ENCODE peak calls at places on chromosomes 4 and X, in seven cellular contexts. One of them, this sample, is unnamed.

GRCh38 chrX:8748855-8749254 is 16.9 kb upstream of the ANOS1 start:
- DNase-seq in retinal pigment epithelial cell: no peak
- DNase-seq in right cardiac atrium: no peak
- DNase-seq in AG10803: peak; percentile 22
- DNase-seq in NB4: peak; percentile 39
- DNase-seq in tibial artery: no peak
- DNase-seq in heart right ventricle: no peak
- DNase-seq in this sample: no peak

GRCh38 chr4:158020734-158021346 is 152.0 kb downstream of the GASK1B start:
- DNase-seq in right cardiac atrium: no peak
- DNase-seq in heart right ventricle: no peak
- DNase-seq in AG10803: peak; percentile 80
- DNase-seq in tibial artery: no peak
- DNase-seq in retinal pigment epithelial cell: peak; percentile 72
- DNase-seq in NB4: no peak
- DNase-seq in this sample: no peak

GRCh38 chrX:123590842-123591491 is 141.9 kb downstream of the THOC2 start:
- DNase-seq in AG10803: peak; percentile 22
- DNase-seq in heart right ventricle: no peak
- DNase-seq in right cardiac atrium: no peak
- DNase-seq in NB4: no peak
- DNase-seq in retinal pigment epithelial cell: peak; percentile 37
- DNase-seq in tibial artery: no peak
- DNase-seq in this sample: peak; percentile 24

GRCh38 chrX:131633285-131633917 is 89.5 kb downstream of the OR13H1 start:
- DNase-seq in AG10803: peak; percentile 43
- DNase-seq in retinal pigment epithelial cell: no peak
- DNase-seq in right cardiac atrium: no peak
- DNase-seq in NB4: peak; percentile 57
- DNase-seq in tibial artery: peak; percentile 23
- DNase-seq in heart right ventricle: no peak
- DNase-seq in this sample: peak; percentile 4

GRCh38 chr4:4555916-4556315 is 14.1 kb upstream of the STX18 start:
- DNase-seq in retinal pigment epithelial cell: no peak
- DNase-seq in tibial artery: no peak
- DNase-seq in AG10803: peak; percentile 98
- DNase-seq in NB4: no peak
- DNase-seq in heart right ventricle: no peak
- DNase-seq in right cardiac atrium: no peak
- DNase-seq in this sample: no peak

GRCh38 chr4:20603671-20604313 is 96.5 kb upstream of the PACRGL start:
- DNase-seq in NB4: no peak
- DNase-seq in tibial artery: no peak
- DNase-seq in heart right ventricle: no peak
- DNase-seq in AG10803: peak; percentile 53
- DNase-seq in right cardiac atrium: no peak
- DNase-seq in retinal pigment epithelial cell: peak; percentile 72
- DNase-seq in this sample: no peak

GRCh38 chr4:101649790-101650450 is 140.6 kb upstream of the BANK1 start:
- DNase-seq in tibial artery: no peak
- DNase-seq in retinal pigment epithelial cell: no peak
- DNase-seq in heart right ventricle: no peak
- DNase-seq in right cardiac atrium: no peak
- DNase-seq in AG10803: no peak
- DNase-seq in NB4: no peak
- DNase-seq in this sample: no peak

GRCh38 chrX:46587158-46587557 is 13.6 kb downstream of the CHST7 start:
- DNase-seq in AG10803: peak; percentile 43
- DNase-seq in right cardiac atrium: no peak
- DNase-seq in retinal pigment epithelial cell: no peak
- DNase-seq in tibial artery: no peak
- DNase-seq in heart right ventricle: no peak
- DNase-seq in NB4: peak; percentile 19
- DNase-seq in this sample: peak; percentile 55

GRCh38 chrX:20414781-20415445 is 148.2 kb upstream of the RPS6KA3 start:
- DNase-seq in tibial artery: no peak
- DNase-seq in right cardiac atrium: no peak
- DNase-seq in AG10803: peak; percentile 33
- DNase-seq in heart right ventricle: no peak
- DNase-seq in NB4: no peak
- DNase-seq in retinal pigment epithelial cell: no peak
- DNase-seq in this sample: no peak

GRCh38 chr4:2745981-2746806 is 9.9 kb downstream of the TNIP2 start:
- DNase-seq in AG10803: peak; percentile 37
- DNase-seq in NB4: peak; percentile 76
- DNase-seq in tibial artery: peak; percentile 56
- DNase-seq in heart right ventricle: peak; percentile 54
- DNase-seq in right cardiac atrium: peak; percentile 73
- DNase-seq in retinal pigment epithelial cell: no peak
- DNase-seq in this sample: peak; percentile 98

GRCh38 chrX:22278375-22278774 is 5.7 kb downstream of the CBLL2 start:
- DNase-seq in NB4: no peak
- DNase-seq in right cardiac atrium: no peak
- DNase-seq in tibial artery: no peak
- DNase-seq in heart right ventricle: no peak
- DNase-seq in AG10803: no peak
- DNase-seq in retinal pigment epithelial cell: no peak
- DNase-seq in this sample: no peak

GRCh38 chr4:89586864-89587263 is 250.1 kb downstream of the SNCA start:
- DNase-seq in tibial artery: no peak
- DNase-seq in retinal pigment epithelial cell: no peak
- DNase-seq in NB4: peak; percentile 19
- DNase-seq in heart right ventricle: no peak
- DNase-seq in right cardiac atrium: no peak
- DNase-seq in AG10803: peak; percentile 22
- DNase-seq in this sample: no peak

GRCh38 chrX:103513476-103514108 is 5.7 kb downstream of the RAB40A start:
- DNase-seq in AG10803: peak; percentile 57
- DNase-seq in tibial artery: no peak
- DNase-seq in retinal pigment epithelial cell: no peak
- DNase-seq in right cardiac atrium: no peak
- DNase-seq in NB4: no peak
- DNase-seq in heart right ventricle: no peak
- DNase-seq in this sample: no peak

GRCh38 chr4:13313856-13314255 is 170.3 kb downstream of the RAB28 start:
- DNase-seq in heart right ventricle: no peak
- DNase-seq in retinal pigment epithelial cell: no peak
- DNase-seq in right cardiac atrium: no peak
- DNase-seq in tibial artery: no peak
- DNase-seq in AG10803: no peak
- DNase-seq in NB4: no peak
- DNase-seq in this sample: no peak

GRCh38 chrX:119726900-119727555 is 31.4 kb upstream of the SOWAHD start:
- DNase-seq in right cardiac atrium: no peak
- DNase-seq in tibial artery: no peak
- DNase-seq in NB4: peak; percentile 82
- DNase-seq in retinal pigment epithelial cell: no peak
- DNase-seq in heart right ventricle: no peak
- DNase-seq in AG10803: peak; percentile 22
- DNase-seq in this sample: no peak

GRCh38 chrX:30224541-30224940 is 5.9 kb upstream of the MAGEB3 start:
- DNase-seq in heart right ventricle: no peak
- DNase-seq in retinal pigment epithelial cell: no peak
- DNase-seq in NB4: no peak
- DNase-seq in tibial artery: no peak
- DNase-seq in AG10803: no peak
- DNase-seq in right cardiac atrium: no peak
- DNase-seq in this sample: no peak

GRCh38 chr4:146643812-146644401 is 5.2 kb downstream of the POU4F2 start:
- DNase-seq in retinal pigment epithelial cell: peak; percentile 8
- DNase-seq in right cardiac atrium: no peak
- DNase-seq in NB4: peak; percentile 13
- DNase-seq in heart right ventricle: no peak
- DNase-seq in tibial artery: no peak
- DNase-seq in AG10803: no peak
- DNase-seq in this sample: no peak

GRCh38 chrX:23783569-23784486 is 855 bp downstream of the SAT1 start:
- DNase-seq in NB4: peak; percentile 48
- DNase-seq in tibial artery: no peak
- DNase-seq in AG10803: no peak
- DNase-seq in retinal pigment epithelial cell: no peak
- DNase-seq in heart right ventricle: no peak
- DNase-seq in right cardiac atrium: no peak
- DNase-seq in this sample: no peak

GRCh38 chr4:139550724-139551429 is 5.1 kb downstream of the SETD7 start:
- DNase-seq in AG10803: no peak
- DNase-seq in tibial artery: peak; percentile 40
- DNase-seq in retinal pigment epithelial cell: no peak
- DNase-seq in heart right ventricle: no peak
- DNase-seq in right cardiac atrium: peak; percentile 74
- DNase-seq in NB4: no peak
- DNase-seq in this sample: no peak

GRCh38 chr4:139554726-139555072 is 1.3 kb downstream of the SETD7 start:
- DNase-seq in AG10803: no peak
- DNase-seq in heart right ventricle: no peak
- DNase-seq in retinal pigment epithelial cell: no peak
- DNase-seq in NB4: no peak
- DNase-seq in right cardiac atrium: no peak
- DNase-seq in tibial artery: no peak
- DNase-seq in this sample: no peak

GRCh38 chr4:139552908-139553307 is 3.1 kb downstream of the SETD7 start:
- DNase-seq in right cardiac atrium: peak; percentile 66
- DNase-seq in tibial artery: peak; percentile 43
- DNase-seq in NB4: no peak
- DNase-seq in AG10803: no peak
- DNase-seq in retinal pigment epithelial cell: no peak
- DNase-seq in heart right ventricle: peak; percentile 24
- DNase-seq in this sample: no peak

GRCh38 chr4:139553751-139554670 is 2.0 kb downstream of the SETD7 start:
- DNase-seq in right cardiac atrium: no peak
- DNase-seq in tibial artery: no peak
- DNase-seq in heart right ventricle: no peak
- DNase-seq in retinal pigment epithelial cell: no peak
- DNase-seq in AG10803: no peak
- DNase-seq in NB4: no peak
- DNase-seq in this sample: no peak

DNA sequence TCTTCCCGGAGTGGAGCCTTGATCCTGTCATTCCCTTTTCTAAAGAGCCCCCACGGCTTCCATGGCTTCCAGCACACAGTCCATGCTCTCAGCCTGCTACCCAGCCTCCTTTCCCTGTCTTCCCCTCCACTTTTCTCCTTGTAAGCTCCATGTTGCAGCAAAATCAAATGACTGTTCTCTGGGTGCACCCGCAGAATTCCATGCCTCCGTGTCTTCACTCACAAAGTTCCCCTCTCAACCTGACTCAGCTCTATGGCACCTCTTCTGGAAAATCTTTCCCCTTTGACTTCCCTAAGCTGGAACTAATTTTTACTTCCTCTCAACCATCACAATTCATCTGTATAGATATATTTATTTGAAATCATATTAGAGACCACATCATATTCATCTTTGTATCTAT is 3.5 kb downstream of the SETD7 start:
- DNase-seq in tibial artery: no peak
- DNase-seq in NB4: no peak
- DNase-seq in right cardiac atrium: no peak
- DNase-seq in AG10803: peak; percentile 67
- DNase-seq in heart right ventricle: no peak
- DNase-seq in retinal pigment epithelial cell: no peak
- DNase-seq in this sample: no peak
- H3K4me3 ChIP-seq in tibial artery: peak overlapping the region; percentile 4
- H3K4me3 ChIP-seq in NB4: no peak overlapping the region
- H3K4me3 ChIP-seq in right cardiac atrium: no peak overlapping the region
- H3K4me3 ChIP-seq in AG10803: peak overlapping the region; percentile 23
- H3K4me3 ChIP-seq in heart right ventricle: no peak overlapping the region
- H3K4me3 ChIP-seq in retinal pigment epithelial cell: no peak overlapping the region
- H3K4me3 ChIP-seq in this sample: no peak overlapping the region

DNA sequence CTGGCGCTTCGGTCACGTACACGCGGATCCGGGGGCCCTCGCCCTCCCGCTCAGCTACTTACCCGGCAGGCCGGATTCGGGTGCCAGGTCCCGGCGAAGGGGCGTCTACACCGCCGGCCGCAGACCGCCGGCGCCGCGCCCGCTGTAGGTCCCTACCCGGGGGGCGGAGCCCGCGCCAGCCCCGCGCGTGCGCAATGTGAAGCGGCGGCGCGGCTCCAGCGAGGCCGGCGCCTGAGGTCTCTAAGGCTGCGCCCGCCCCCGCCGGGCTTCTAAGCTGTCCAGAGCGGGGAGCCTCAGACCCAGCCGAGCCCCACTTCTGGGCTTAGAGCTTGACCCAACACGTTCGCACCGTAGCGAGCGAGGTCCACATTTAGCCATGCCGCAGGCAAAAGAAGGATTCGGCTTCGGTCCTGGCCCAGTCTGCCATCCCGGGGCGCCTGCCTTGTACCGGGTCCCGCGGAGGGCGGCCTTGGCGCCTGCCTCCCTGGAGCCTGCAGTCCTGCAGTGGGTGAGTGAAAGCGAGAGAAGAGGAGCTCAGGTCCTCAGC is at the start of gene ZNF518B:
- DNase-seq in heart right ventricle: peak; percentile 82
- DNase-seq in NB4: peak; percentile 37
- DNase-seq in retinal pigment epithelial cell: no peak
- DNase-seq in tibial artery: peak; percentile 38
- DNase-seq in right cardiac atrium: peak; percentile 90
- DNase-seq in AG10803: peak; percentile 62
- DNase-seq in this sample: no peak
- H3K4me3 ChIP-seq in heart right ventricle: peak within 1 kb of the TSS; percentile 65
- H3K4me3 ChIP-seq in NB4: no peak within 1 kb of the TSS
- H3K4me3 ChIP-seq in retinal pigment epithelial cell: peak within 1 kb of the TSS; percentile 57
- H3K4me3 ChIP-seq in tibial artery: peak within 1 kb of the TSS; percentile 67
- H3K4me3 ChIP-seq in right cardiac atrium: peak within 1 kb of the TSS; percentile 91
- H3K4me3 ChIP-seq in AG10803: peak within 1 kb of the TSS; percentile 65
- H3K4me3 ChIP-seq in this sample: peak within 1 kb of the TSS; percentile 82

DNA sequence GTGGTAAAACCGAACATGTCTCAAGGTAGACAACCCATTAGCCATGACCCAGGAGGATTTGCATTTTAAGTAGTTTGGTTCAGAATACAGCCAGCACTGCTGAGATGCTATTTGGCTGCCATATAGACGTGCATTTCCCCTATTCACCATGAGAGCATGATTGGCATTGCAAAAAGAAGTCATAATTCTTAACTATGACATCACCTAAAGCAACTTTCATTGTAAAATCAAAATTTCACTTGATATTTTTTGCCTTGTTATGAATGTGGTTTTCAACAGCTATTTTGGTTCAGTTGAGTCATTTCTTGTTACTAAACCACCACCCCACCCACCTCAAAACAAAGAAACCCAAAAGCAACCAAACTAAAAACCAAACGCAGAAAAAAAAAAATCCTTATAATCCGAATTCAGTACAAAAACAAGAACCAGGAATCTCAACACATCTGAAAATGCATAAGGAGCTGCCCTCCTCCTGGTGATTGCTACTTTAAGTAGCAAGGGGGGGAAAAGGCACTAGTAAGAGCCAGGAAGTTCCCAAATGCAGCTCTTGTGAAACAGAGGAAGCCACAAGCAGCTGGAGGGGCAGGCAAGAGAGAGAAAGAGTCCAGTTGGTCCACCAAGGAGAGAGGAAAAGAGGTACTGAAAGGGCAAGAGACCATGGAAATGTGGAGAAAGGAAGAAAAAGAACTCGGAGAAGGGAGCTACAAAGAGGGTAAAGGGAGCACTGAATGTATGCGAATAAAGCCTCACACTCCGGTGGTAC is 3.1 kb downstream of the SLITRK4 start:
- DNase-seq in heart right ventricle: no peak
- DNase-seq in AG10803: no peak
- DNase-seq in NB4: peak; percentile 47
- DNase-seq in right cardiac atrium: no peak
- DNase-seq in retinal pigment epithelial cell: no peak
- DNase-seq in tibial artery: peak; percentile 29
- DNase-seq in this sample: no peak
- H3K4me3 ChIP-seq in heart right ventricle: peak overlapping the region; percentile 49
- H3K4me3 ChIP-seq in AG10803: no peak overlapping the region
- H3K4me3 ChIP-seq in NB4: no peak overlapping the region
- H3K4me3 ChIP-seq in right cardiac atrium: peak overlapping the region; percentile 63
- H3K4me3 ChIP-seq in retinal pigment epithelial cell: peak overlapping the region; percentile 40
- H3K4me3 ChIP-seq in tibial artery: peak overlapping the region; percentile 54
- H3K4me3 ChIP-seq in this sample: no peak overlapping the region

GRCh38 chrX:100635040-100635439 is 1.6 kb downstream of the TSPAN6 start:
- DNase-seq in AG10803: no peak
- DNase-seq in tibial artery: no peak
- DNase-seq in NB4: no peak
- DNase-seq in retinal pigment epithelial cell: no peak
- DNase-seq in right cardiac atrium: no peak
- DNase-seq in heart right ventricle: no peak
- DNase-seq in this sample: no peak
- H3K4me3 ChIP-seq in AG10803: no peak overlapping the region
- H3K4me3 ChIP-seq in tibial artery: no peak overlapping the region
- H3K4me3 ChIP-seq in NB4: no peak overlapping the region
- H3K4me3 ChIP-seq in retinal pigment epithelial cell: peak overlapping the region; percentile 77
- H3K4me3 ChIP-seq in right cardiac atrium: no peak overlapping the region
- H3K4me3 ChIP-seq in heart right ventricle: no peak overlapping the region
- H3K4me3 ChIP-seq in this sample: no peak overlapping the region

This sample was measured in GM12878.